ENCODE peak calls at places on chromosomes 13 and 19, in seven cellular contexts. One of them, this sample, is unnamed.

GRCh38 chr13:27933580-27934328 is 14.0 kb downstream of the PDX1 start:
- DNase-seq in PC-3: peak
- DNase-seq in endothelial cell of umbilical vein: no peak
- DNase-seq in fibroblast of lung: no peak
- DNase-seq in GM23338: no peak
- DNase-seq in K562: no peak
- DNase-seq in HCT116: no peak
- DNase-seq in this sample: peak

GRCh38 chr13:95801825-95802224 is 124.9 kb downstream of the DNAJC3 start:
- DNase-seq in PC-3: no peak
- DNase-seq in endothelial cell of umbilical vein: no peak
- DNase-seq in fibroblast of lung: no peak
- DNase-seq in GM23338: no peak
- DNase-seq in K562: no peak
- DNase-seq in HCT116: no peak
- DNase-seq in this sample: no peak

GRCh38 chr13:77898097-77898496 is 20.5 kb downstream of the EDNRB start:
- DNase-seq in PC-3: peak
- DNase-seq in endothelial cell of umbilical vein: peak
- DNase-seq in fibroblast of lung: no peak
- DNase-seq in GM23338: no peak
- DNase-seq in K562: no peak
- DNase-seq in HCT116: no peak
- DNase-seq in this sample: no peak

GRCh38 chr19:32058131-32058530 is 287.3 kb upstream of the ZNF507 start:
- DNase-seq in PC-3: no peak
- DNase-seq in endothelial cell of umbilical vein: no peak
- DNase-seq in fibroblast of lung: no peak
- DNase-seq in GM23338: no peak
- DNase-seq in K562: no peak
- DNase-seq in HCT116: no peak
- DNase-seq in this sample: no peak

GRCh38 chr19:57293719-57294118 is 13.4 kb downstream of the ZNF460 start:
- DNase-seq in PC-3: no peak
- DNase-seq in endothelial cell of umbilical vein: no peak
- DNase-seq in fibroblast of lung: no peak
- DNase-seq in GM23338: no peak
- DNase-seq in K562: no peak
- DNase-seq in HCT116: no peak
- DNase-seq in this sample: no peak

GRCh38 chr19:9406798-9407352 is 28.5 kb downstream of the ZNF266 start:
- DNase-seq in PC-3: no peak
- DNase-seq in endothelial cell of umbilical vein: no peak
- DNase-seq in fibroblast of lung: peak
- DNase-seq in GM23338: peak
- DNase-seq in K562: peak
- DNase-seq in HCT116: no peak
- DNase-seq in this sample: peak

GRCh38 chr13:79442706-79443105 is 36.7 kb upstream of the RBM26 start:
- DNase-seq in PC-3: no peak
- DNase-seq in endothelial cell of umbilical vein: no peak
- DNase-seq in fibroblast of lung: no peak
- DNase-seq in GM23338: no peak
- DNase-seq in K562: no peak
- DNase-seq in HCT116: no peak
- DNase-seq in this sample: no peak

GRCh38 chr13:112053167-112053743 is 13.7 kb upstream of the SOX1 start:
- DNase-seq in PC-3: no peak
- DNase-seq in endothelial cell of umbilical vein: no peak
- DNase-seq in fibroblast of lung: no peak
- DNase-seq in GM23338: peak
- DNase-seq in K562: no peak
- DNase-seq in HCT116: no peak
- DNase-seq in this sample: no peak

GRCh38 chr13:73090116-73090811 is 31.5 kb downstream of the KLF5 start:
- DNase-seq in PC-3: peak
- DNase-seq in endothelial cell of umbilical vein: peak
- DNase-seq in fibroblast of lung: peak
- DNase-seq in GM23338: peak
- DNase-seq in K562: peak
- DNase-seq in HCT116: peak
- DNase-seq in this sample: peak

GRCh38 chr13:28568286-28568685 is 73.4 kb upstream of the FLT1 start:
- DNase-seq in PC-3: no peak
- DNase-seq in endothelial cell of umbilical vein: peak
- DNase-seq in fibroblast of lung: peak
- DNase-seq in GM23338: no peak
- DNase-seq in K562: peak
- DNase-seq in HCT116: no peak
- DNase-seq in this sample: no peak

GRCh38 chr19:19488875-19489690 is 26.3 kb downstream of the TSSK6 start:
- DNase-seq in PC-3: peak
- DNase-seq in endothelial cell of umbilical vein: peak
- DNase-seq in fibroblast of lung: peak
- DNase-seq in GM23338: peak
- DNase-seq in K562: peak
- DNase-seq in HCT116: peak
- DNase-seq in this sample: peak

GRCh38 chr19:50173144-50173543 is 10.1 kb upstream of the IZUMO2 start:
- DNase-seq in PC-3: peak
- DNase-seq in endothelial cell of umbilical vein: no peak
- DNase-seq in fibroblast of lung: no peak
- DNase-seq in GM23338: no peak
- DNase-seq in K562: peak
- DNase-seq in HCT116: no peak
- DNase-seq in this sample: peak

GRCh38 chr19:27833031-27833430 is 1379.9 kb downstream of the UQCRFS1 start:
- DNase-seq in PC-3: no peak
- DNase-seq in endothelial cell of umbilical vein: no peak
- DNase-seq in fibroblast of lung: no peak
- DNase-seq in GM23338: no peak
- DNase-seq in K562: no peak
- DNase-seq in HCT116: no peak
- DNase-seq in this sample: no peak

GRCh38 chr13:91216928-91217700 is 130.4 kb upstream of the MIR17HG start:
- DNase-seq in PC-3: peak
- DNase-seq in endothelial cell of umbilical vein: no peak
- DNase-seq in fibroblast of lung: no peak
- DNase-seq in GM23338: peak
- DNase-seq in K562: no peak
- DNase-seq in HCT116: no peak
- DNase-seq in this sample: no peak

GRCh38 chr19:39430675-39431593 is 4.8 kb downstream of the RPS16 start:
- DNase-seq in PC-3: peak
- DNase-seq in endothelial cell of umbilical vein: peak
- DNase-seq in fibroblast of lung: peak
- DNase-seq in GM23338: peak
- DNase-seq in K562: peak
- DNase-seq in HCT116: peak
- DNase-seq in this sample: peak

GRCh38 chr19:10501971-10502523 is 1.1 kb downstream of the KEAP1 start:
- DNase-seq in PC-3: peak
- DNase-seq in endothelial cell of umbilical vein: peak
- DNase-seq in fibroblast of lung: peak
- DNase-seq in GM23338: peak
- DNase-seq in K562: peak
- DNase-seq in HCT116: no peak
- DNase-seq in this sample: peak
- H3K4me2 ChIP-seq in PC-3: peak
- H3K4me2 ChIP-seq in endothelial cell of umbilical vein: peak
- H3K4me2 ChIP-seq in fibroblast of lung: peak
- H3K4me2 ChIP-seq in GM23338: peak
- H3K4me2 ChIP-seq in K562: peak
- H3K4me2 ChIP-seq in HCT116: peak
- H3K4me2 ChIP-seq in this sample: peak

DNA sequence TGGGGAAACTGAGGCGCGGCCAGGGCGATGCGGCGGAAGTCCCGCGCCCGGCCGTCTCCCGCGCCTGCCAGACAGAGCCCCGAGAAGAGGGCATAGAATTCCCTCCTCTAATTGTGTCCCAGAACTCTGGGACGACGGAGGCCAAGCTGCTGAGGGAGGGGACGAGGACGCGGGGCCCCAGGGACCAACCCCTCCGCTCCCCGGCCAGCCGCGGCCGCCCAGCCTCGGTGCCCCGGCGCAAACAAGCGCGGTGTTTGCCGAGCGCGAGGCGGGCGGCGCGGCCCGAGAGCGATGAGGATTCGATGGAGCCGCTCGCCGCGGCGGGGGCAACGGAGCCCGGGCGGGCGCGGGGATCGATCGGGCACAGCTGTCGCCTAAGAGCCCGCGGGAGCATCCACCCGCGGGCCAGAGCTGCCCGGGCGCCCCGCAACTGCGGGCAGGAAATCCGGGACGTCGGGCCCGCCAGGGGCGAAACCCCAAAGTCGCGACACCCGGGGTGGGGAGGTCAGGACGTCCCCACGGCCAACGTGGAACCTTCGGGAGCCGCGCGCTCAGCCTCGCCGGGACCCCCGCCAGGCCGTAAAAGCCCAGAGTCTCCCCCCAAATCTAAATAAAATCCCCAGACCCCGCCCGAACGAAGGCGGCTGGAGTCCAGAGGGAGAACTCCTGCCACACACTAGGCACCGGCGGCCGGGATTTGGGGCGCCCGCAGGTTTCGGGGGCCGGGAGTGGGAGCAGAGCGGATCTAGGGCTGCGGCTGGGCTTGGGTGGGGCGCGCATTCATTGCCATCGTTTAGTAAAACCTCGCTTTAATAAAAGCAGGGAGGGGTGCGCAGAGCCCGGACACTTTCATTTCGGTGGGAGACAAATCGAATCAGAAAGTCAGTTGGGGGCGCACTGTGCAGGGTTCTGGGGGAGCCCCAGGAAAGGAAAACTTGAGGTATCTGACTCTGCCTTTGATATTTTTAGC is 3.6 kb upstream of the ONECUT3 start:
- DNase-seq in PC-3: no peak
- DNase-seq in endothelial cell of umbilical vein: no peak
- DNase-seq in fibroblast of lung: no peak
- DNase-seq in GM23338: no peak
- DNase-seq in K562: no peak
- DNase-seq in HCT116: no peak
- DNase-seq in this sample: no peak
- TF ChIP-seq EZH2 in PC-3: no peak
- TF ChIP-seq EZH2 in endothelial cell of umbilical vein: peak
- TF ChIP-seq EZH2 in fibroblast of lung: peak
- TF ChIP-seq EZH2 in GM23338: peak
- TF ChIP-seq EZH2 in K562: no peak
- TF ChIP-seq EZH2 in HCT116: no peak
- TF ChIP-seq EZH2 in this sample: no peak

GRCh38 chr13:45786293-45786920 is 65.1 kb downstream of the SIAH3 start:
- DNase-seq in PC-3: no peak
- DNase-seq in endothelial cell of umbilical vein: no peak
- DNase-seq in fibroblast of lung: no peak
- DNase-seq in GM23338: no peak
- DNase-seq in K562: no peak
- DNase-seq in HCT116: no peak
- DNase-seq in this sample: no peak
- H3K4me2 ChIP-seq in PC-3: no peak
- H3K4me2 ChIP-seq in endothelial cell of umbilical vein: no peak
- H3K4me2 ChIP-seq in fibroblast of lung: no peak
- H3K4me2 ChIP-seq in GM23338: no peak
- H3K4me2 ChIP-seq in K562: no peak
- H3K4me2 ChIP-seq in HCT116: no peak
- H3K4me2 ChIP-seq in this sample: no peak

GRCh38 chr19:12834418-12834943 is at the start of gene RTBDN:
- DNase-seq in PC-3: peak
- DNase-seq in endothelial cell of umbilical vein: no peak
- DNase-seq in fibroblast of lung: no peak
- DNase-seq in GM23338: peak
- DNase-seq in K562: peak
- DNase-seq in HCT116: no peak
- DNase-seq in this sample: no peak
- TF ChIP-seq EZH2 in PC-3: no peak
- TF ChIP-seq EZH2 in endothelial cell of umbilical vein: peak
- TF ChIP-seq EZH2 in fibroblast of lung: no peak
- TF ChIP-seq EZH2 in GM23338: no peak
- TF ChIP-seq EZH2 in K562: no peak
- TF ChIP-seq EZH2 in HCT116: no peak
- TF ChIP-seq EZH2 in this sample: no peak

GRCh38 chr13:36981156-36981743 is 17.9 kb downstream of the ALG5 start:
- DNase-seq in PC-3: peak
- DNase-seq in endothelial cell of umbilical vein: peak
- DNase-seq in fibroblast of lung: peak
- DNase-seq in GM23338: peak
- DNase-seq in K562: peak
- DNase-seq in HCT116: no peak
- DNase-seq in this sample: no peak

GRCh38 chr13:36992362-36992761 is 6.8 kb downstream of the ALG5 start:
- DNase-seq in PC-3: no peak
- DNase-seq in endothelial cell of umbilical vein: no peak
- DNase-seq in fibroblast of lung: no peak
- DNase-seq in GM23338: no peak
- DNase-seq in K562: no peak
- DNase-seq in HCT116: no peak
- DNase-seq in this sample: no peak

GRCh38 chr13:36986462-36987240 is 12.5 kb downstream of the ALG5 start:
- DNase-seq in PC-3: no peak
- DNase-seq in endothelial cell of umbilical vein: peak
- DNase-seq in fibroblast of lung: no peak
- DNase-seq in GM23338: no peak
- DNase-seq in K562: no peak
- DNase-seq in HCT116: no peak
- DNase-seq in this sample: no peak
- H3K4me2 ChIP-seq in PC-3: no peak
- H3K4me2 ChIP-seq in endothelial cell of umbilical vein: peak
- H3K4me2 ChIP-seq in fibroblast of lung: no peak
- H3K4me2 ChIP-seq in GM23338: no peak
- H3K4me2 ChIP-seq in K562: no peak
- H3K4me2 ChIP-seq in HCT116: no peak
- H3K4me2 ChIP-seq in this sample: no peak